ENCODE peak calls at places on chromosomes 4 and X, in six cellular contexts. A is midbrain, N is WTC11, F is amygdala, W is heart left ventricle, Y is renal cortical epithelial cell. V is an unnamed sample.
A peak's percentile ranks its signal among the peaks of the same experiment; 100 is the strongest.

GRCh38 chr4:173301518-173302201 is 32.5 kb downstream of the HMGB2 start:
- DNase-seq in A (peak; percentile 8), W (no peak), Y (peak; percentile 64), F (no peak), N (no peak), V (peak; percentile 24)

GRCh38 chr4:185219551-185220344 is 10.3 kb downstream of the SNX25 start:
- DNase-seq in F (no peak), N (no peak), A (peak; percentile 6), W (no peak), Y (peak; percentile 40), V (peak; percentile 73)

GRCh38 chr4:10157478-10158354 is 41.1 kb upstream of the WDR1 start:
- DNase-seq in W (peak; percentile 50), N (peak; percentile 55), Y (peak; percentile 71), F (peak; percentile 5), A (peak; percentile 73), V (peak; percentile 75)

GRCh38 chr4:105060628-105061027 is 86.0 kb upstream of the TET2 start:
- DNase-seq in A (peak; percentile 26), N (no peak), F (no peak), W (no peak), Y (peak; percentile 83), V (no peak)

GRCh38 chr4:136329042-136329662 is 1203.1 kb downstream of the PCDH18 start:
- DNase-seq in F (no peak), A (no peak), N (no peak), W (no peak), Y (peak; percentile 13), V (no peak)

GRCh38 chr4:123786955-123787354 is 390.4 kb downstream of the SPRY1 start:
- DNase-seq in W (peak; percentile 35), N (no peak), F (no peak), Y (peak; percentile 64), A (no peak), V (no peak)

GRCh38 chr4:114156371-114156770 is 176.9 kb upstream of the ARSJ start:
- DNase-seq in F (no peak), Y (no peak), W (no peak), N (no peak), A (no peak), V (no peak)

GRCh38 chr4:18106620-18107019 is 85.1 kb upstream of the LCORL start:
- DNase-seq in F (no peak), W (no peak), N (no peak), Y (no peak), A (no peak), V (no peak)

GRCh38 chr4:140112576-140112975 is 41.4 kb downstream of the MAML3 start:
- DNase-seq in W (no peak), A (no peak), Y (no peak), N (no peak), F (no peak), V (no peak)

GRCh38 chr4:168221298-168221697 is 97.3 kb downstream of the DDX60 start:
- DNase-seq in Y (peak; percentile 16), F (no peak), N (no peak), A (no peak), W (no peak), V (no peak)

GRCh38 chr4:78592104-78592783 is 40.7 kb downstream of the ANXA3 start:
- DNase-seq in F (no peak), A (no peak), W (no peak), Y (no peak), N (peak; percentile 49), V (no peak)

GRCh38 chr4:26220704-26221103 is 100.1 kb upstream of the RBPJ start:
- DNase-seq in W (no peak), N (no peak), F (no peak), Y (no peak), A (no peak), V (no peak)

GRCh38 chr4:2084316-2084715 is 25.2 kb downstream of the NAT8L start:
- DNase-seq in N (no peak), A (no peak), F (no peak), Y (no peak), W (no peak), V (no peak)

GRCh38 chrX:7542566-7542965 is 300.4 kb upstream of the VCX start:
- DNase-seq in F (no peak), W (no peak), Y (no peak), A (no peak), N (no peak), V (no peak)

GRCh38 chr4:95190751-95191436 is 357.9 kb downstream of the UNC5C start:
- DNase-seq in Y (peak; percentile 5), W (no peak), N (no peak), A (no peak), F (peak; percentile 44), V (no peak)

GRCh38 chrX:106588801-106589200 is 23.0 kb upstream of the RADX start:
- DNase-seq in W (no peak), N (no peak), Y (no peak), F (no peak), A (no peak), V (no peak)

GRCh38 chr4:172018358-172018757 is 205.2 kb downstream of the GALNTL6 start:
- DNase-seq in F (no peak), Y (no peak), N (no peak), W (no peak), A (no peak), V (no peak)

GRCh38 chr4:6502147-6502546 is 29.7 kb upstream of the PPP2R2C start:
- DNase-seq in W (no peak), N (no peak), F (no peak), Y (no peak), A (no peak), V (no peak)

GRCh38 chr4:68599150-68599549 is 23.0 kb upstream of the UGT2B17 start:
- DNase-seq in A (no peak), N (no peak), W (no peak), F (no peak), Y (peak; percentile 42), V (no peak)

GRCh38 chr4:183401473-183401872 is 43.0 kb upstream of the CDKN2AIP start:
- DNase-seq in W (no peak), F (no peak), A (no peak), Y (no peak), N (no peak), V (no peak)

GRCh38 chr4:123481034-123481433 is 84.4 kb downstream of the SPRY1 start:
- DNase-seq in Y (peak; percentile 92), F (no peak), A (no peak), W (no peak), N (no peak), V (no peak)

GRCh38 chr4:38917481-38918025 is 49.9 kb downstream of the FAM114A1 start:
- DNase-seq in A (no peak), N (no peak), Y (no peak), W (no peak), F (no peak), V (no peak)

GRCh38 chr4:26916195-26916594 is 55.6 kb downstream of the STIM2 start:
- DNase-seq in W (no peak), F (no peak), Y (no peak), N (no peak), A (no peak), V (peak; percentile 24)

GRCh38 chr4:3767569-3768288 is 1.5 kb downstream of the ADRA2C start:
- DNase-seq in A (no peak), W (no peak), Y (no peak), N (peak; percentile 71), F (no peak), V (no peak)

GRCh38 chr4:52425751-52426326 is 233.3 kb downstream of the USP46 start:
- DNase-seq in N (no peak), A (no peak), F (no peak), Y (no peak), W (no peak), V (no peak)

GRCh38 chr4:25900310-25900709 is 13.7 kb upstream of the SMIM20 start:
- DNase-seq in Y (no peak), A (no peak), W (no peak), N (no peak), F (no peak), V (no peak)

GRCh38 chr4:7055111-7055989 is 12.2 kb downstream of the TADA2B start:
- DNase-seq in N (no peak), F (no peak), A (no peak), W (no peak), Y (no peak), V (no peak)

GRCh38 chr4:44160776-44161377 is 287.7 kb downstream of the KCTD8 start:
- DNase-seq in A (no peak), Y (no peak), N (no peak), F (no peak), W (no peak), V (no peak)

V was measured in cerebellum.